ENCODE peak calls at places on chromosomes 6 and 20, in five cellular contexts. T is small intestine, N is upper lobe of right lung, D is heart left ventricle, Q is GM12878. S is an unnamed sample. For H3K4me1, the result is how much of the 10 kb centered on the place peaks cover.

GRCh38 chr20:24699321-24700165 is 230.1 kb downstream of the SYNDIG1 start:
- DNase-seq in T (no peak), N (peak), D (no peak), Q (no peak), S (no peak)

GRCh38 chr6:41470341-41471063 is 75.7 kb upstream of the FOXP4 start:
- DNase-seq in T (no peak), N (peak), D (peak), Q (no peak), S (peak)

GRCh38 chr6:121847806-121848522 is 412.5 kb downstream of the GJA1 start:
- DNase-seq in T (no peak), N (no peak), D (peak), Q (no peak), S (no peak)

GRCh38 chr6:135013211-135013610 is 41.4 kb downstream of the HBS1L start:
- DNase-seq in T (no peak), N (no peak), D (no peak), Q (no peak), S (no peak)

GRCh38 chr20:36298795-36299339 is 7.3 kb upstream of the DLGAP4 start:
- DNase-seq in T (no peak), N (peak), D (no peak), Q (no peak), S (no peak)

GRCh38 chr6:106158816-106159215 is 72.7 kb downstream of the PRDM1 start:
- DNase-seq in T (no peak), N (no peak), D (no peak), Q (no peak), S (no peak)

GRCh38 chr20:3168079-3168828 is 5.1 kb downstream of the LZTS3 start:
- DNase-seq in T (peak), N (peak), D (peak), Q (no peak), S (no peak)

GRCh38 chr6:136745300-136745699 is 47.0 kb downstream of the MAP3K5 start:
- DNase-seq in T (no peak), N (no peak), D (no peak), Q (no peak), S (no peak)

GRCh38 chr6:150528648-150529285 is 70.9 kb upstream of the PLEKHG1 start:
- DNase-seq in T (no peak), N (no peak), D (peak), Q (no peak), S (no peak)

GRCh38 chr20:401682-402495 is 6.2 kb upstream of the RBCK1 start:
- DNase-seq in T (peak), N (no peak), D (no peak), Q (no peak), S (peak)

GRCh38 chr20:37270586-37271420 is 9.2 kb upstream of the GHRH start:
- DNase-seq in T (no peak), N (no peak), D (no peak), Q (peak), S (peak)

GRCh38 chr6:53734473-53735299 is 60.1 kb upstream of the LRRC1 start:
- DNase-seq in T (peak), N (no peak), D (peak), Q (peak), S (peak)

GRCh38 chr6:74768120-74768519 is 437.7 kb downstream of the COL12A1 start:
- DNase-seq in T (no peak), N (no peak), D (no peak), Q (no peak), S (no peak)

GRCh38 chr6:71383891-71384489 is 95.4 kb downstream of the OGFRL1 start:
- DNase-seq in T (no peak), N (no peak), D (no peak), Q (no peak), S (no peak)

GRCh38 chr6:71387179-71387578 is 98.6 kb downstream of the OGFRL1 start:
- DNase-seq in T (no peak), N (no peak), D (no peak), Q (no peak), S (no peak)

GRCh38 chr6:71385111-71385822 is 96.7 kb downstream of the OGFRL1 start:
- DNase-seq in T (no peak), N (no peak), D (no peak), Q (no peak), S (no peak)

GRCh38 chr6:71388068-71388744 is 99.6 kb downstream of the OGFRL1 start:
- DNase-seq in T (no peak), N (no peak), D (no peak), Q (no peak), S (no peak)

DNA sequence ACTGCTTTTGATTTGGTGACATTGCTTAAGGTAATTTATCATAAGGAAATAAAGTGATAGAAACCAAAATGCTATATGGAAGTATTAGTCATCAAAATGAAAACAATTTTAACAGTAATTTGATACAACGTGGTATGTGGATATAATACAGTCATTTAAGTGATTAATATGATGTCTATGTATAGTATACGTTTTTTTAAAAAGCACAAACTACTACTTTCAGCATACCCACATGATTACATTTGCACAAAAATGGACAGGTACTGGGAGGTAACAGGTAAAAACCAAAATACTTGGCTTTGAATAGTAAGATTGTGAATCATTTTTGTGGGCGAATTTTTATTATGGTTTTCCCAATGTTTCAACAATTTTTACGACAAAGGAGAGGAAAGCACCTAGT is 97.6 kb downstream of the OGFRL1 start:
- DNase-seq in T (no peak), N (no peak), D (no peak), Q (no peak), S (peak)
- H3K4me1 ChIP-seq in T (under half), N (half or more), D (under half), Q (under half), S (under half)

GRCh38 chr6:71489736-71490135 is 201.1 kb downstream of the OGFRL1 start:
- DNase-seq in T (no peak), N (no peak), D (no peak), Q (no peak), S (peak)
- H3K27ac ChIP-seq in T (no peak), N (no peak), D (no peak), Q (no peak), S (no peak)

GRCh38 chr20:49267327-49267726 is 10.5 kb downstream of the ZNFX1 start:
- DNase-seq in T (no peak), N (no peak), D (no peak), Q (no peak), S (no peak)
- H3K4me1 ChIP-seq in T (under half), N (under half), D (under half), Q (under half), S (under half)

GRCh38 chr6:144410059-144410458 is 124.9 kb downstream of the UTRN start:
- DNase-seq in T (peak), N (no peak), D (no peak), Q (no peak), S (no peak)
- H3K27ac ChIP-seq in T (no peak), N (no peak), D (no peak), Q (no peak), S (no peak)

GRCh38 chr6:167134448-167135328 is 11.8 kb downstream of the CCR6 start:
- DNase-seq in T (no peak), N (no peak), D (no peak), Q (no peak), S (no peak)

GRCh38 chr6:167137881-167138280 is 15.0 kb downstream of the CCR6 start:
- DNase-seq in T (no peak), N (no peak), D (no peak), Q (no peak), S (no peak)

GRCh38 chr6:167140589-167141474 is 16.9 kb downstream of the GPR31 start:
- DNase-seq in T (peak), N (no peak), D (no peak), Q (no peak), S (no peak)

GRCh38 chr6:167139761-167140160 is 16.9 kb downstream of the CCR6 start:
- DNase-seq in T (no peak), N (no peak), D (no peak), Q (no peak), S (no peak)

DNA sequence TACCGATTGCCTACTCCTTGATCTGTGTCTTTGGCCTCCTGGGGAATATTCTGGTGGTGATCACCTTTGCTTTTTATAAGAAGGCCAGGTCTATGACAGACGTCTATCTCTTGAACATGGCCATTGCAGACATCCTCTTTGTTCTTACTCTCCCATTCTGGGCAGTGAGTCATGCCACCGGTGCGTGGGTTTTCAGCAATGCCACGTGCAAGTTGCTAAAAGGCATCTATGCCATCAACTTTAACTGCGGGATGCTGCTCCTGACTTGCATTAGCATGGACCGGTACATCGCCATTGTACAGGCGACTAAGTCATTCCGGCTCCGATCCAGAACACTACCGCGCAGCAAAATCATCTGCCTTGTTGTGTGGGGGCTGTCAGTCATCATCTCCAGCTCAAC is 13.5 kb downstream of the CCR6 start:
- DNase-seq in T (no peak), N (no peak), D (no peak), Q (no peak), S (no peak)
- H3K4me1 ChIP-seq in T (under half), N (under half), D (under half), Q (under half), S (under half)